ENCODE peak calls at places on chromosomes 1 and 21, in five cellular contexts. X, E, A, U and K are unnamed samples.

GRCh38 chr1:58780586-58781452 is 3.0 kb downstream of the JUN start:
- DNase-seq in X (no peak), E (peak), A (no peak), U (peak), K (no peak)

GRCh38 chr1:183597656-183598055 is 7.4 kb upstream of the NCF2 start:
- DNase-seq in X (no peak), E (no peak), A (no peak), U (no peak), K (no peak)

GRCh38 chr21:35475006-35475405 is 425.9 kb upstream of the RUNX1 start:
- DNase-seq in X (no peak), E (peak), A (no peak), U (no peak), K (no peak)

GRCh38 chr1:231494439-231495110 is 33.9 kb upstream of the TSNAX start:
- DNase-seq in X (no peak), E (no peak), A (no peak), U (no peak), K (no peak)

GRCh38 chr21:21406918-21407317 is 408.7 kb downstream of the NCAM2 start:
- DNase-seq in X (no peak), E (peak), A (no peak), U (no peak), K (no peak)

GRCh38 chr1:89804646-89805237 is 16.1 kb upstream of the LRRC8D start:
- DNase-seq in X (no peak), E (peak), A (peak), U (peak), K (peak)

GRCh38 chr1:201582261-201582951 is 43.5 kb downstream of the NAV1 start:
- DNase-seq in X (no peak), E (peak), A (no peak), U (no peak), K (no peak)

GRCh38 chr1:200525167-200526123 is 95.1 kb downstream of the KIF14 start:
- DNase-seq in X (no peak), E (no peak), A (no peak), U (no peak), K (no peak)

GRCh38 chr1:155012052-155012546 is 9.5 kb downstream of the ZBTB7B start:
- DNase-seq in X (peak), E (peak), A (peak), U (no peak), K (peak)

GRCh38 chr1:45913183-45913924 is 109.9 kb downstream of the MAST2 start:
- DNase-seq in X (no peak), E (peak), A (no peak), U (no peak), K (no peak)

GRCh38 chr1:218827486-218827885 is 346.2 kb upstream of the LYPLAL1 start:
- DNase-seq in X (no peak), E (no peak), A (no peak), U (no peak), K (no peak)

GRCh38 chr1:13543927-13544556 is 30.2 kb upstream of the LRRC38 start:
- DNase-seq in X (no peak), E (no peak), A (no peak), U (no peak), K (peak)

GRCh38 chr1:112011231-112011630 is 21.8 kb upstream of the KCND3 start:
- DNase-seq in X (no peak), E (no peak), A (no peak), U (no peak), K (no peak)

GRCh38 chr21:45698493-45698947 is 55.0 kb downstream of the PCBP3 start:
- DNase-seq in X (no peak), E (peak), A (no peak), U (no peak), K (no peak)

GRCh38 chr1:25550683-25551310 is 7.4 kb downstream of the LDLRAP1 start:
- DNase-seq in X (no peak), E (no peak), A (no peak), U (no peak), K (no peak)

GRCh38 chr1:150484431-150484830 is 2.8 kb upstream of the TARS2 start:
- DNase-seq in X (no peak), E (no peak), A (no peak), U (no peak), K (no peak)

GRCh38 chr1:227351443-227351842 is 33.2 kb upstream of the CDC42BPA start:
- DNase-seq in X (no peak), E (peak), A (no peak), U (no peak), K (no peak)

GRCh38 chr1:224718470-224719053 is 102.4 kb downstream of the CNIH3 start:
- DNase-seq in X (no peak), E (no peak), A (no peak), U (no peak), K (no peak)

GRCh38 chr1:61654067-61654466 is 70.9 kb downstream of the TM2D1 start:
- DNase-seq in X (no peak), E (no peak), A (no peak), U (peak), K (no peak)

GRCh38 chr1:36300526-36300925 is 5.6 kb upstream of the SH3D21 start:
- DNase-seq in X (no peak), E (no peak), A (no peak), U (no peak), K (no peak)

DNA sequence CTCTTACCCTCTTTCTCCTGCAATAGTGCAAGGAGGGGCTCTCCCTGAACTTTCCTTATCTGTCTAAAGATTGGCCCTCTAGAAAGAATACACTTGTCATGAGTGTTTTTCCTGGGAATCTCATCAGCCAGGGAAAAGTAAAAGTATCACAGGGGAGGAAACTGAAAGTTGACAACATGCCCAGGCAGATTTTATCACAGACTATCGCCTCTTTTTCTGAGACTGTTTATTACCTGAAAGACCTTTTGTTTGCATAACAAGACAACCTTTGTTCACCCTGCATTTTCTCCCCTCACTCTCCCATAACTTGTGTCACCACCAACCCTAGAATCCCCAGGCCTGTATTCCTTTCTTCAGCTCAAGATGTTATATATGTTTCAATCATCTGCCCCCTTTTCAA is 794.7 kb upstream of the ADAMTS5 start:
- DNase-seq in X (no peak), E (no peak), A (no peak), U (no peak), K (no peak)
- H4K8ac ChIP-seq in X (no peak), E (no peak), A (no peak), U (no peak), K (no peak)

DNA sequence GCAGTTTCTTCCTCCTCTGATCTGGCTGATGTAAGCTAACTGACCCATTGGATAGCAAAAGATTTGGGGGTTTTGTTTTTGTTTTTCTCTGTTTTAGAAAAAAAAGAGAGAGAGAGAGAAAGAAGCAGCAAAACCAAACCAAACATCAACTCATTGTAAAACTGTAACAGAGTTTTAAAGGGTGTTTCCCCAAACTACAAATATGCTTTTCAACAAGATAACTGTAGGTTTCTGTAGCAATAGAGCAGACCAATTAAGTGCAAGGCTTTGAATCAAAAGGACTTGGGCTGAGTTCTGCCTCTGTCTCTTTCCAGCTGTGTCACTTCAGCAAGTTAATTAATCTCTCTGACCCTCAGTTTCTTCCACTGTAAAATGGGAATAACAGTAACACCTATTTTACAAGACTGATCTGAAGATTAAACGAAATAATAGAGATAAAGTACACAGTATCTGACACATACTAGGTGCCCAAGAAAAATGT is 44.5 kb downstream of the RRAGC start:
- DNase-seq in X (no peak), E (no peak), A (no peak), U (no peak), K (no peak)
- H3K4me2 ChIP-seq in X (no peak), E (no peak), A (no peak), U (no peak), K (no peak)

GRCh38 chr1:1115136-1115829 is 606 bp downstream of the C1orf159 start:
- DNase-seq in X (no peak), E (no peak), A (no peak), U (no peak), K (no peak)

GRCh38 chr1:1115830-1116700 is at the start of gene C1orf159:
- DNase-seq in X (peak), E (peak), A (peak), U (peak), K (peak)

GRCh38 chr1:1112237-1112985 is 3.5 kb downstream of the C1orf159 start:
- DNase-seq in X (no peak), E (no peak), A (no peak), U (no peak), K (no peak)

GRCh38 chr1:1116701-1117468 is 996 bp upstream of the C1orf159 start:
- DNase-seq in X (no peak), E (peak), A (no peak), U (peak), K (peak)

DNA sequence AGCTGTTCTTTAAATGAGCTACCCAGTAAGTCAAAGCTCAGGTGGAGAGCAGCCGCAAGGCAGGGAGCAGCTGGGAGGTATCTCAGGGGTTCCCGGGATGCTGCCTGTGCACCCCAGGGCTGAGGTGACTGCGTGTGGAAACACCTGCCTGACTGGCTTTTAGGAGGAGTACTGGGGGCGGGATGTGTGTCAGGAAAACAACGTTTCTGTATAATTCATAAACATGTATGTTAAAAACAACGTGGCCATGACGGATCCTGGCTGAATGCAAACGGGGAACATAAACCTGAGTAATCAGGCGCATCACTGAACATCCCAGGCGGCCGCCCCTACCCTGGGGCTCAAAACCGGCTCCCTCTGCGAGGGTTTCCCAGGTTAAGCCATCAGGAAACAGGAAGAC is 1.5 kb downstream of the C1orf159 start:
- DNase-seq in X (no peak), E (no peak), A (no peak), U (no peak), K (no peak)
- H2BK12ac ChIP-seq in X (no peak), E (no peak), A (no peak), U (no peak), K (no peak)

GRCh38 chr1:23636009-23636408 is 55.6 kb upstream of the RPL11 start:
- DNase-seq in X (no peak), E (no peak), A (no peak), U (no peak), K (no peak)
- H4K8ac ChIP-seq in X (peak), E (no peak), A (no peak), U (no peak), K (no peak)

GRCh38 chr1:1418464-1419362 is 2.4 kb downstream of the ANKRD65 start:
- DNase-seq in X (no peak), E (no peak), A (no peak), U (no peak), K (no peak)

GRCh38 chr1:1421147-1421906 is at the start of gene ANKRD65:
- DNase-seq in X (no peak), E (no peak), A (peak), U (no peak), K (no peak)

GRCh38 chr1:1419363-1419811 is 1.7 kb downstream of the ANKRD65 start:
- DNase-seq in X (no peak), E (no peak), A (no peak), U (no peak), K (no peak)

GRCh38 chr1:1420654-1421134 is 382 bp downstream of the ANKRD65 start:
- DNase-seq in X (no peak), E (no peak), A (peak), U (no peak), K (no peak)

GRCh38 chr1:1419812-1420653 is 1.0 kb downstream of the ANKRD65 start:
- DNase-seq in X (no peak), E (no peak), A (peak), U (no peak), K (no peak)
- H3K4me2 ChIP-seq in X (peak), E (no peak), A (no peak), U (peak), K (peak)